ENCODE peak calls at places on chromosomes 5 and 9, in nine cellular contexts. V is AG08396; M is skeletal muscle cell; E is epithelial cell of proximal tubule; H is activated T-helper 1 cell treated with Interleukin-2 at 50 U/mL for 16 hours; X is T-helper 1 cell; J is NCI-H1436; Q is effector CD4-positive, alpha-beta T cell; D is GM19239. K is an unnamed sample.
A peak's percentile ranks its signal among the peaks of the same experiment; 100 is the strongest.

GRCh38 chr5:82165740-82166530 is 112.2 kb downstream of the RPS23 start:
- DNase-seq in V (peak; percentile 73), M (peak; percentile 94), E (peak; percentile 88), H (no peak), X (peak; percentile 10), J (peak; percentile 85), Q (peak; percentile 5), D (peak; percentile 19), K (peak; percentile 61)

GRCh38 chr5:177124486-177124991 is 9.0 kb upstream of the NSD1 start:
- DNase-seq in V (no peak), M (no peak), E (no peak), H (no peak), X (no peak), J (no peak), Q (no peak), D (no peak), K (no peak)

GRCh38 chr9:99436636-99437035 is 214.6 kb downstream of the SEC61B start:
- DNase-seq in V (no peak), M (no peak), E (no peak), H (no peak), X (no peak), J (no peak), Q (no peak), D (no peak), K (no peak)

GRCh38 chr9:134814598-134815215 is 65.9 kb upstream of the FCN2 start:
- DNase-seq in V (peak; percentile 83), M (peak; percentile 22), E (no peak), H (no peak), X (no peak), J (no peak), Q (no peak), D (no peak), K (no peak)

GRCh38 chr9:127525426-127526188 is 74.3 kb downstream of the LRSAM1 start:
- DNase-seq in V (peak; percentile 58), M (no peak), E (no peak), H (no peak), X (no peak), J (no peak), Q (no peak), D (no peak), K (no peak)

GRCh38 chr5:174358276-174358675 is 312.8 kb downstream of the NSG2 start:
- DNase-seq in V (no peak), M (no peak), E (no peak), H (no peak), X (no peak), J (no peak), Q (no peak), D (no peak), K (no peak)

GRCh38 chr5:162209005-162209605 is 141.5 kb downstream of the GABRG2 start:
- DNase-seq in V (no peak), M (no peak), E (peak; percentile 3), H (no peak), X (no peak), J (peak; percentile 7), Q (no peak), D (peak; percentile 17), K (peak; percentile 47)

GRCh38 chr9:130296783-130297055 is 31.2 kb downstream of the HMCN2 start:
- DNase-seq in V (no peak), M (no peak), E (no peak), H (no peak), X (no peak), J (no peak), Q (no peak), D (no peak), K (no peak)

GRCh38 chr5:160970605-160971191 is 118.7 kb upstream of the ATP10B start:
- DNase-seq in V (no peak), M (no peak), E (no peak), H (no peak), X (no peak), J (peak; percentile 38), Q (no peak), D (no peak), K (no peak)

GRCh38 chr9:124906966-124907365 is 33.9 kb downstream of the GOLGA1 start:
- DNase-seq in V (no peak), M (no peak), E (no peak), H (no peak), X (no peak), J (no peak), Q (no peak), D (no peak), K (no peak)

GRCh38 chr5:177476531-177477233 is 3.2 kb upstream of the DBN1 start:
- DNase-seq in V (peak; percentile 85), M (no peak), E (no peak), H (no peak), X (no peak), J (no peak), Q (no peak), D (no peak), K (peak; percentile 46)

GRCh38 chr9:105187781-105188180 is 56.7 kb upstream of the SLC44A1 start:
- DNase-seq in V (peak; percentile 20), M (peak; percentile 76), E (no peak), H (no peak), X (no peak), J (no peak), Q (no peak), D (no peak), K (no peak)

GRCh38 chr5:14236757-14237156 is 93.6 kb downstream of the TRIO start:
- DNase-seq in V (no peak), M (no peak), E (no peak), H (no peak), X (no peak), J (no peak), Q (no peak), D (no peak), K (no peak)

GRCh38 chr9:2809692-2810423 is 34.0 kb downstream of the PUM3 start:
- DNase-seq in V (peak; percentile 65), M (peak; percentile 85), E (peak; percentile 65), H (no peak), X (no peak), J (no peak), Q (no peak), D (no peak), K (no peak)

GRCh38 chr9:6068983-6069382 is 53.6 kb upstream of the RANBP6 start:
- DNase-seq in V (no peak), M (no peak), E (no peak), H (no peak), X (no peak), J (no peak), Q (no peak), D (peak; percentile 52), K (no peak)

GRCh38 chr9:116691607-116692006 is 4.5 kb downstream of the TRIM32 start:
- DNase-seq in V (no peak), M (no peak), E (no peak), H (no peak), X (no peak), J (no peak), Q (no peak), D (no peak), K (no peak)

GRCh38 chr9:85729882-85730281 is 11.9 kb downstream of the AGTPBP1 start:
- DNase-seq in V (no peak), M (no peak), E (no peak), H (no peak), X (no peak), J (no peak), Q (no peak), D (no peak), K (no peak)

GRCh38 chr5:111385970-111386831 is 126.1 kb downstream of the STARD4 start:
- DNase-seq in V (no peak), M (no peak), E (no peak), H (no peak), X (no peak), J (peak; percentile 83), Q (no peak), D (no peak), K (no peak)